ENCODE peak calls at places on chromosomes 5 and 9, in eight cellular contexts. F is PC-9; T is fibroblast of the aortic adventitia; K is ovary; N is IMR-90; U is mesothelial cell of epicardium; J is foreskin fibroblast; G is activated CD8-positive, alpha-beta T cell treated with anti-CD3 and anti-CD28 coated beads for 36 hours. O is an unnamed sample.

GRCh38 chr5:81424728-81425127 is 30.8 kb upstream of the ACOT12 start:
- DNase-seq in F (no peak), T (peak), K (no peak), N (peak), U (no peak), J (peak), G (no peak), O (no peak)

GRCh38 chr5:41213340-41213739 is at the start of gene C6:
- DNase-seq in F (no peak), T (no peak), K (no peak), N (no peak), U (no peak), J (no peak), G (no peak), O (no peak)

GRCh38 chr5:130168211-130168610 is 263.9 kb downstream of the CHSY3 start:
- DNase-seq in F (no peak), T (peak), K (no peak), N (no peak), U (no peak), J (peak), G (no peak), O (no peak)

GRCh38 chr5:80508844-80509243 is 20.9 kb downstream of the FAM151B start:
- DNase-seq in F (no peak), T (no peak), K (no peak), N (no peak), U (no peak), J (no peak), G (no peak), O (no peak)

GRCh38 chr9:128523199-128523925 is 18.8 kb downstream of the GLE1 start:
- DNase-seq in F (no peak), T (peak), K (peak), N (peak), U (peak), J (no peak), G (no peak), O (no peak)

GRCh38 chr9:92292338-92293074 is 991 bp downstream of the IARS1 start:
- DNase-seq in F (no peak), T (peak), K (no peak), N (peak), U (no peak), J (no peak), G (no peak), O (no peak)

GRCh38 chr9:136656795-136657611 is 5.7 kb upstream of the EGFL7 start:
- DNase-seq in F (no peak), T (no peak), K (no peak), N (no peak), U (no peak), J (no peak), G (no peak), O (no peak)

GRCh38 chr9:68427216-68427994 is 71.0 kb downstream of the PGM5 start:
- DNase-seq in F (no peak), T (no peak), K (no peak), N (no peak), U (no peak), J (no peak), G (no peak), O (no peak)

GRCh38 chr9:104944356-104944755 is 16.4 kb upstream of the ABCA1 start:
- DNase-seq in F (no peak), T (no peak), K (no peak), N (peak), U (no peak), J (no peak), G (no peak), O (no peak)

GRCh38 chr9:130327070-130327780 is 61.7 kb downstream of the HMCN2 start:
- DNase-seq in F (no peak), T (no peak), K (no peak), N (no peak), U (no peak), J (no peak), G (peak), O (no peak)

GRCh38 chr9:77876091-77876490 is 155.5 kb downstream of the GNAQ start:
- DNase-seq in F (peak), T (peak), K (no peak), N (no peak), U (peak), J (no peak), G (no peak), O (no peak)

GRCh38 chr5:7878381-7878873 is 9.5 kb downstream of the MTRR start:
- DNase-seq in F (no peak), T (peak), K (no peak), N (peak), U (no peak), J (peak), G (peak), O (no peak)

GRCh38 chr9:121463026-121463827 is 36.4 kb downstream of the GGTA1 start:
- DNase-seq in F (peak), T (peak), K (peak), N (peak), U (peak), J (no peak), G (peak), O (no peak)

GRCh38 chr5:40204157-40204556 is 475.6 kb upstream of the PTGER4 start:
- DNase-seq in F (no peak), T (peak), K (no peak), N (no peak), U (no peak), J (no peak), G (no peak), O (no peak)

GRCh38 chr5:1392801-1393565 is 48.1 kb upstream of the CLPTM1L start:
- DNase-seq in F (no peak), T (no peak), K (no peak), N (no peak), U (no peak), J (no peak), G (no peak), O (no peak)

GRCh38 chr5:125047871-125048270 is 301.4 kb upstream of the ZNF608 start:
- DNase-seq in F (no peak), T (no peak), K (no peak), N (no peak), U (no peak), J (no peak), G (no peak), O (no peak)

GRCh38 chr5:34709861-34710673 is 53.9 kb downstream of the RAI14 start:
- DNase-seq in F (peak), T (peak), K (no peak), N (peak), U (no peak), J (peak), G (no peak), O (no peak)

GRCh38 chr5:32076699-32077695 is 97.1 kb downstream of the GOLPH3 start:
- DNase-seq in F (peak), T (peak), K (peak), N (peak), U (no peak), J (peak), G (peak), O (peak)

GRCh38 chr5:38473008-38473407 is 83.4 kb downstream of the LIFR start:
- DNase-seq in F (no peak), T (no peak), K (no peak), N (no peak), U (no peak), J (no peak), G (no peak), O (no peak)

GRCh38 chr9:116344416-116344815 is 190.8 kb downstream of the PAPPA start:
- DNase-seq in F (no peak), T (no peak), K (no peak), N (no peak), U (no peak), J (no peak), G (no peak), O (no peak)

GRCh38 chr9:134304712-134305111 is 21.5 kb upstream of the RXRA start:
- DNase-seq in F (no peak), T (no peak), K (no peak), N (no peak), U (no peak), J (no peak), G (no peak), O (no peak)

GRCh38 chr9:137801023-137801319 is 76.6 kb upstream of the CACNA1B start:
- DNase-seq in F (no peak), T (no peak), K (no peak), N (no peak), U (no peak), J (no peak), G (no peak), O (no peak)

GRCh38 chr5:92758552-92758951 is 822.5 kb downstream of the NR2F1-AS1 start:
- DNase-seq in F (no peak), T (peak), K (no peak), N (peak), U (no peak), J (peak), G (no peak), O (no peak)

GRCh38 chr9:79701651-79702050 is 129.9 kb downstream of the TLE4 start:
- DNase-seq in F (no peak), T (no peak), K (no peak), N (no peak), U (no peak), J (no peak), G (no peak), O (no peak)

GRCh38 chr5:116395178-116395577 is 179.4 kb downstream of the SEMA6A start:
- DNase-seq in F (no peak), T (no peak), K (no peak), N (no peak), U (no peak), J (no peak), G (no peak), O (no peak)

GRCh38 chr5:110460837-110461236 is 265.6 kb downstream of the TMEM232 start:
- DNase-seq in F (no peak), T (no peak), K (no peak), N (no peak), U (no peak), J (no peak), G (no peak), O (no peak)

GRCh38 chr9:110086537-110086936 is 121.4 kb downstream of the C9orf152 start:
- DNase-seq in F (no peak), T (no peak), K (no peak), N (no peak), U (no peak), J (no peak), G (no peak), O (no peak)

GRCh38 chr9:94161673-94162072 is 77.4 kb downstream of the PTPDC1 start:
- DNase-seq in F (no peak), T (no peak), K (no peak), N (no peak), U (no peak), J (no peak), G (no peak), O (no peak)

GRCh38 chr9:12503606-12504122 is 189.5 kb upstream of the TYRP1 start:
- DNase-seq in F (no peak), T (no peak), K (no peak), N (no peak), U (no peak), J (no peak), G (no peak), O (no peak)

GRCh38 chr9:76529667-76530066 is 70.7 kb downstream of the GCNT1 start:
- DNase-seq in F (no peak), T (no peak), K (no peak), N (no peak), U (no peak), J (no peak), G (no peak), O (no peak)

GRCh38 chr5:15796096-15796495 is 296.1 kb downstream of the FBXL7 start:
- DNase-seq in F (no peak), T (no peak), K (no peak), N (no peak), U (no peak), J (no peak), G (no peak), O (no peak)

GRCh38 chr5:15791859-15792258 is 291.9 kb downstream of the FBXL7 start:
- DNase-seq in F (no peak), T (peak), K (no peak), N (peak), U (no peak), J (peak), G (no peak), O (no peak)

GRCh38 chr5:15797116-15797515 is 297.1 kb downstream of the FBXL7 start:
- DNase-seq in F (no peak), T (no peak), K (no peak), N (no peak), U (no peak), J (no peak), G (no peak), O (no peak)

GRCh38 chr5:15796557-15796956 is 296.6 kb downstream of the FBXL7 start:
- DNase-seq in F (no peak), T (no peak), K (no peak), N (no peak), U (no peak), J (no peak), G (no peak), O (no peak)

DNA sequence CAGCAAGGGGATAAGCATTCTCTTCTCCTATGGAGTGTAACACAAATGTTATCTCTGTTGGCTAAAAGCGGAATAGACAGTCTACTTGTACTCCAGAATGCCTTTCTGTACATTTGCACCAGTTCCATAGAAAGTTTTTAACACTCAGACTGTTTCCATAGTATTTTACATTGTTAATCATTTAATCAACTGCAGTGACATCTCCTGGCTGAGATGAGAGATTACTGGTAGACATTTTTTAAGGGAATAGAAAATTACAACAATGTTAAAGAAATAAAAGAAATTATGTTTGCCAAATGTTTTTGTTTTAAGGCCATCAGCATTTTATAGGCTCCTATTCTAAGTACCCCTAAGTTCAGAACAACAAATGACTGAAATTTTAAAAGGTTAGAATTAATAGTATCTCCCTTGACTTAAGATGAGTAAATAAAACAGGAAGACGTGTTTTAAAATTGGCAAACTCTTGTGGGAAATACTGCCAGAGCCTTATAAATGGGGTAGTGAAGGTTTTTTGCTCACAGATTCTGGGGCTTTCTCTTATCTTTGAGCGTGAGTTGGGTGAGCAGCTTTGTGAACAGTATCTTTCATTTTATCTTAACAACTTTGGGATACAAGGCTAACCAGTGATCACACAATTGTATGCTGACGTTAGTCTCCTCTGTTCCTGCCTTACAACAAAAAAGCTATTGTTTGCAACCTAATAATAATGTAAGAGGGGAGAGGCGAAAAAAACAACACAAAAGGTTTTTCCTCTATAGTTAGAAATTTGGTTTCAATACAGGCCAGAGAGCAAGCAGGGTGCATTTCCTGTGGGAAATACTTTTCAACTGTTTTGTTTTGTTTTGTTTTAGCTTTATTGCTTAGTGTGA is 294.4 kb downstream of the FBXL7 start:
- DNase-seq in F (no peak), T (peak), K (no peak), N (peak), U (no peak), J (no peak), G (no peak), O (no peak)
- TF ChIP-seq CTCF in F (peak), T (peak), K (no peak), N (peak), U (no peak), J (peak), G (no peak), O (no peak)

DNA sequence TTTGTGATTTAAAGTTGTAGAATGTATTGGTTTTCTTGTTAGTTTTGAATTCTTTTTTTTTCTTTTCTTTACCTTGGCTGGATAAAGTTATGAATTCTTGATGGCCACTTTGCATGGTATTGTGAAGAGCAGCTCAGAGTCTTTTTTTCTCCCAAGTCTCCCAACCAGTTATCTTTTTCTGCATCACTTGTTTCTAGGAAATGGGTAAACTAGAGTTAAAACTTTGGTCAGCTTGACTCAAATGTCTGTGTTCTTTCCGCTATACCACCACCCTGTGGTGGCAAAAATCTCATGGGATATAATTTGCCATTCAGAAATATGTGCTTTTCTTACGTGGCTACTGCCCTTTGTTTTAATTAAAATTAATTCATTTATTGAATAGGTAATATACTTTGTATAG is 113.2 kb downstream of the UNC13B start:
- DNase-seq in F (no peak), T (no peak), K (no peak), N (no peak), U (no peak), J (no peak), G (no peak), O (no peak)
- TF ChIP-seq CTCF in F (no peak), T (no peak), K (no peak), N (no peak), U (no peak), J (no peak), G (no peak), O (no peak)

GRCh38 chr5:66741394-66741793 is 145.2 kb downstream of the MAST4 start:
- DNase-seq in F (no peak), T (no peak), K (no peak), N (no peak), U (no peak), J (no peak), G (no peak), O (no peak)

GRCh38 chr5:66743344-66743743 is 147.2 kb downstream of the MAST4 start:
- DNase-seq in F (no peak), T (no peak), K (no peak), N (no peak), U (no peak), J (no peak), G (no peak), O (no peak)

GRCh38 chr5:66744040-66744439 is 147.8 kb downstream of the MAST4 start:
- DNase-seq in F (no peak), T (peak), K (peak), N (peak), U (no peak), J (no peak), G (peak), O (no peak)

GRCh38 chr5:66742896-66743247 is 146.7 kb downstream of the MAST4 start:
- DNase-seq in F (no peak), T (no peak), K (no peak), N (no peak), U (no peak), J (no peak), G (no peak), O (no peak)

GRCh38 chr5:66742083-66742895 is 146.1 kb downstream of the MAST4 start:
- DNase-seq in F (no peak), T (no peak), K (peak), N (no peak), U (no peak), J (no peak), G (peak), O (no peak)
- TF ChIP-seq CTCF in F (no peak), T (no peak), K (no peak), N (no peak), U (no peak), J (no peak), G (no peak), O (no peak)

DNA sequence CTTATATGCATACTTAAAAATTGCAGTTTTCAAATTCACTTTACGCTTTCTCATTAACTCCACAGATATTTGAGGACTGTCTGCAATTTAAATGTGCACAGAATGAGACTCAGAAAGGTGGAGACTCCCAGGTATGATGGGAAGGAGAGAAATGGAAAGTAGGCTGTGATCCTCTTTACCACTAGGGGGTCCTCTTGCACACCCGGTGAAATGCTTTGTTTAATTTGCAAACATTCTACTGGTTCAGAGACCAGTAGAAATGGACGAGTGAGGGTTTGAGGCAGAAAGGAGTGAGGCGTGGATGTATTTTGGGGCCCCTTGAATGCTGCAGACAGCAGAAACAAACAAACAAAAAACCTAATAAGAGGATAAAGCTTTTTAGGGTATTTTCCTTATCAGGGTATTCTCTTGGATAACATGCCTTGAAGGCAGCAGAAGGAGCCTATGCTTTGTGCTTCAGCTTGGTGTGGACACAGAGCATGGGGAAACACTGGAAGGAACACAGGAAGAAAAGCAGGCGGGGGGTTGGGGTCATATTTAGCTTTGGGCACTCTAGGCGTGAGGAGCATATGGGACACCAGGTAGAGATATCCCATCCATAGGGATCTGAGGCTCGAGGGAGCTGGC is 410.1 kb downstream of the DMRT2 start:
- DNase-seq in F (no peak), T (no peak), K (no peak), N (no peak), U (no peak), J (no peak), G (peak), O (no peak)
- TF ChIP-seq CTCF in F (peak), T (peak), K (no peak), N (no peak), U (peak), J (peak), G (peak), O (no peak)

GRCh38 chr5:111756701-111757581 is at the start of gene NREP:
- DNase-seq in F (peak), T (peak), K (peak), N (peak), U (peak), J (peak), G (peak), O (peak)
- TF ChIP-seq CTCF in F (peak), T (peak), K (peak), N (peak), U (no peak), J (peak), G (no peak), O (no peak)

GRCh38 chr5:140208065-140208464 is 33.1 kb downstream of the CYSTM1 start:
- DNase-seq in F (no peak), T (no peak), K (no peak), N (no peak), U (no peak), J (no peak), G (no peak), O (no peak)

GRCh38 chr5:140205216-140205615 is 30.2 kb downstream of the CYSTM1 start:
- DNase-seq in F (no peak), T (no peak), K (no peak), N (no peak), U (no peak), J (no peak), G (no peak), O (no peak)

GRCh38 chr5:140202610-140203009 is 27.6 kb downstream of the CYSTM1 start:
- DNase-seq in F (no peak), T (no peak), K (no peak), N (no peak), U (no peak), J (no peak), G (no peak), O (no peak)

GRCh38 chr5:140207250-140207954 is 32.4 kb downstream of the CYSTM1 start:
- DNase-seq in F (no peak), T (no peak), K (no peak), N (no peak), U (no peak), J (no peak), G (no peak), O (no peak)

GRCh38 chr5:140205952-140206351 is 31.0 kb downstream of the CYSTM1 start:
- DNase-seq in F (no peak), T (no peak), K (no peak), N (no peak), U (no peak), J (no peak), G (no peak), O (no peak)
- TF ChIP-seq CTCF in F (no peak), T (no peak), K (no peak), N (no peak), U (no peak), J (no peak), G (no peak), O (no peak)

GRCh38 chr9:21585756-21586752 is 103.9 kb upstream of the IFNE start:
- DNase-seq in F (no peak), T (peak), K (no peak), N (no peak), U (no peak), J (peak), G (no peak), O (no peak)
- TF ChIP-seq CTCF in F (no peak), T (peak), K (no peak), N (peak), U (no peak), J (peak), G (no peak), O (no peak)

O was measured in CD4-positive, alpha-beta T cell.